ENCODE peak calls at places on chromosomes 6 and 20, in nine cellular contexts. L is IMR-90, H is AG04450, G is stomach, R is fibroblast of pulmonary artery, O is left lung, W is tibial nerve, C is NB4, T is thoracic aorta. B is an unnamed sample.

GRCh38 chr20:63968928-63969760 is 586 bp downstream of the ZNF512B start:
- DNase-seq in L (no peak), H (no peak), G (peak), R (no peak), O (peak), W (no peak), C (peak), T (no peak), B (no peak)

GRCh38 chr6:14734416-14735340 is 511.2 kb upstream of the JARID2 start:
- DNase-seq in L (peak), H (no peak), G (no peak), R (peak), O (no peak), W (no peak), C (peak), T (no peak), B (peak)

GRCh38 chr6:19788684-19789083 is 48.5 kb upstream of the ID4 start:
- DNase-seq in L (no peak), H (no peak), G (no peak), R (no peak), O (no peak), W (no peak), C (no peak), T (no peak), B (no peak)

GRCh38 chr6:125512621-125513020 is 210.9 kb upstream of the HDDC2 start:
- DNase-seq in L (no peak), H (no peak), G (no peak), R (peak), O (no peak), W (no peak), C (peak), T (no peak), B (no peak)

GRCh38 chr6:39128106-39128505 is 13.1 kb upstream of the SAYSD1 start:
- DNase-seq in L (no peak), H (no peak), G (no peak), R (peak), O (no peak), W (no peak), C (no peak), T (no peak), B (peak)

GRCh38 chr6:116363759-116364158 is 7.0 kb upstream of the DSE start:
- DNase-seq in L (peak), H (no peak), G (no peak), R (peak), O (no peak), W (no peak), C (peak), T (no peak), B (peak)

GRCh38 chr6:67016921-67017460 is 1310.0 kb upstream of the EYS start:
- DNase-seq in L (no peak), H (no peak), G (no peak), R (no peak), O (no peak), W (no peak), C (no peak), T (no peak), B (no peak)

GRCh38 chr6:95790787-95791186 is 213.5 kb downstream of the MANEA start:
- DNase-seq in L (no peak), H (no peak), G (peak), R (no peak), O (no peak), W (no peak), C (no peak), T (no peak), B (no peak)

GRCh38 chr6:39137235-39137634 is 22.2 kb upstream of the SAYSD1 start:
- DNase-seq in L (peak), H (peak), G (peak), R (peak), O (no peak), W (no peak), C (peak), T (no peak), B (peak)

GRCh38 chr6:699319-699718 is 6.4 kb upstream of the EXOC2 start:
- DNase-seq in L (peak), H (no peak), G (no peak), R (peak), O (no peak), W (no peak), C (no peak), T (no peak), B (peak)

GRCh38 chr20:51667002-51667408 is 101.2 kb downstream of the ATP9A start:
- DNase-seq in L (no peak), H (no peak), G (no peak), R (no peak), O (no peak), W (no peak), C (no peak), T (no peak), B (no peak)
- H3K4me3 ChIP-seq in L (no peak), H (no peak), G (no peak), R (no peak), O (no peak), W (no peak), C (no peak), T (no peak), B (no peak)

GRCh38 chr6:63509652-63510352 is 62.5 kb upstream of the LOC128125822 start:
- DNase-seq in L (peak), H (no peak), G (peak), R (peak), O (no peak), W (no peak), C (no peak), T (no peak), B (peak)

GRCh38 chr6:63510353-63510686 is 62.0 kb upstream of the LOC128125822 start:
- DNase-seq in L (no peak), H (no peak), G (no peak), R (no peak), O (no peak), W (no peak), C (no peak), T (no peak), B (no peak)

GRCh38 chr6:63504777-63505384 is 67.4 kb upstream of the LOC128125822 start:
- DNase-seq in L (no peak), H (no peak), G (no peak), R (no peak), O (no peak), W (no peak), C (no peak), T (no peak), B (no peak)

GRCh38 chr6:63510786-63511185 is 61.5 kb upstream of the LOC128125822 start:
- DNase-seq in L (no peak), H (no peak), G (no peak), R (no peak), O (no peak), W (no peak), C (no peak), T (no peak), B (no peak)

GRCh38 chr6:63507096-63507495 is 65.2 kb upstream of the LOC128125822 start:
- DNase-seq in L (no peak), H (no peak), G (no peak), R (no peak), O (no peak), W (no peak), C (no peak), T (no peak), B (no peak)
- TF ChIP-seq CTCF in L (no peak), H (no peak), G (no peak), R (no peak), O (no peak), W (no peak), C (no peak), T (no peak), B (no peak)

GRCh38 chr6:7146079-7146828 is 38.5 kb downstream of the RREB1 start:
- DNase-seq in L (peak), H (no peak), G (peak), R (peak), O (peak), W (no peak), C (peak), T (no peak), B (peak)
- H3K4me3 ChIP-seq in L (peak), H (peak), G (peak), R (no peak), O (no peak), W (no peak), C (peak), T (peak), B (no peak)

GRCh38 chr6:105181981-105182515 is 2.2 kb upstream of the POPDC3 start:
- DNase-seq in L (no peak), H (no peak), G (no peak), R (no peak), O (no peak), W (no peak), C (no peak), T (no peak), B (no peak)

GRCh38 chr6:105177521-105177920 is 2.3 kb downstream of the POPDC3 start:
- DNase-seq in L (no peak), H (no peak), G (no peak), R (no peak), O (no peak), W (no peak), C (no peak), T (no peak), B (no peak)

GRCh38 chr6:105178110-105178509 is 1.7 kb downstream of the POPDC3 start:
- DNase-seq in L (peak), H (peak), G (no peak), R (peak), O (no peak), W (no peak), C (peak), T (no peak), B (peak)

GRCh38 chr6:105178636-105179035 is 1.2 kb downstream of the POPDC3 start:
- DNase-seq in L (no peak), H (no peak), G (no peak), R (no peak), O (no peak), W (no peak), C (no peak), T (no peak), B (no peak)

GRCh38 chr6:105179244-105180065 is at the start of gene POPDC3:
- DNase-seq in L (peak), H (no peak), G (peak), R (peak), O (peak), W (no peak), C (peak), T (no peak), B (peak)
- TF ChIP-seq CTCF in L (no peak), H (no peak), G (no peak), R (no peak), O (no peak), W (no peak), C (no peak), T (no peak), B (no peak)

GRCh38 chr6:109478848-109479624 is 4.0 kb downstream of the ZBTB24 start:
- DNase-seq in L (no peak), H (no peak), G (no peak), R (no peak), O (no peak), W (no peak), C (no peak), T (no peak), B (no peak)
- H3K4me3 ChIP-seq in L (no peak), H (peak), G (peak), R (peak), O (no peak), W (no peak), C (peak), T (no peak), B (peak)

GRCh38 chr6:5747379-5747778 is 259.3 kb downstream of the NRN1 start:
- DNase-seq in L (no peak), H (no peak), G (no peak), R (no peak), O (no peak), W (no peak), C (no peak), T (no peak), B (no peak)

GRCh38 chr6:5744497-5744896 is 262.2 kb downstream of the NRN1 start:
- DNase-seq in L (no peak), H (no peak), G (no peak), R (no peak), O (no peak), W (no peak), C (no peak), T (no peak), B (no peak)

GRCh38 chr6:5745081-5745480 is 261.6 kb downstream of the NRN1 start:
- DNase-seq in L (no peak), H (no peak), G (no peak), R (no peak), O (no peak), W (no peak), C (no peak), T (no peak), B (no peak)

GRCh38 chr6:5749016-5749665 is 257.6 kb downstream of the NRN1 start:
- DNase-seq in L (no peak), H (no peak), G (no peak), R (no peak), O (no peak), W (no peak), C (no peak), T (no peak), B (no peak)

GRCh38 chr6:5746392-5747140 is 260.2 kb downstream of the NRN1 start:
- DNase-seq in L (no peak), H (no peak), G (no peak), R (no peak), O (no peak), W (no peak), C (peak), T (no peak), B (no peak)
- TF ChIP-seq CTCF in L (no peak), H (peak), G (no peak), R (no peak), O (no peak), W (no peak), C (peak), T (no peak), B (no peak)

GRCh38 chr20:62141397-62142251 is 1.6 kb downstream of the PSMA7 start:
- DNase-seq in L (peak), H (no peak), G (no peak), R (peak), O (peak), W (no peak), C (peak), T (no peak), B (peak)

GRCh38 chr20:62138912-62139311 is 4.3 kb downstream of the PSMA7 start:
- DNase-seq in L (no peak), H (no peak), G (no peak), R (no peak), O (no peak), W (no peak), C (no peak), T (no peak), B (no peak)

GRCh38 chr20:62139636-62140035 is 3.6 kb downstream of the PSMA7 start:
- DNase-seq in L (no peak), H (no peak), G (no peak), R (no peak), O (peak), W (no peak), C (no peak), T (no peak), B (no peak)

GRCh38 chr20:62142252-62143117 is 709 bp downstream of the PSMA7 start:
- DNase-seq in L (no peak), H (no peak), G (peak), R (no peak), O (peak), W (no peak), C (peak), T (no peak), B (no peak)

DNA sequence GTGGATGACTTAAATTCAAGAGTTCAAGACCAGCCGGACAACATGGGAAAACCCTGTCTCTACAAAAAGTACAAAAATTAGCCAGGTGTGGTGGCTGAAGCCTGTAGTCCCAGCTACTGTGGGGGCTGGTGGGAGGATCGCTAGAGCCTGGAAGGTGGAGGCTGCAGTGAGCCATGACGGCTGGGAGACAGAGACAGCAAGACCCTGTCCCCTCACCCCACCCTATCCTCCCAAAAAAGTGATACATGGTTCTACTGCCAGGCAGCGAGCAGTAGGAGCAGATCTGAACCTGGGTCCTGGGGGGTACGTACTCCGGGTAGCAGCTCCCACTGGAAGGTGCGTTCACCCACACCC is 2.2 kb downstream of the PSMA7 start:
- DNase-seq in L (no peak), H (no peak), G (no peak), R (no peak), O (no peak), W (no peak), C (no peak), T (no peak), B (no peak)
- H3K4me3 ChIP-seq in L (no peak), H (peak), G (peak), R (peak), O (no peak), W (peak), C (peak), T (peak), B (peak)